ENCODE peak calls at places on chromosomes 2 and 18, in nine cellular contexts. One of them, this sample, is unnamed.

GRCh38 chr2:177618270-177619253 is 226.0 kb downstream of the AGPS start:
- DNase-seq in GM13977: peak
- DNase-seq in colonic mucosa: peak
- DNase-seq in globus pallidus: peak
- DNase-seq in AG10803: peak
- DNase-seq in C1 segment of cervical spinal cord: peak
- DNase-seq in upper lobe of right lung: peak
- DNase-seq in GM18507: peak
- DNase-seq in stimulated activated CD8-positive, alpha-beta memory T cell treated with anti-CD3 and anti-CD28 coated beads, Interleukin-4, amount 100 ng/mL, for 4 hours: peak
- DNase-seq in this sample: peak

GRCh38 chr18:22346968-22347611 is 70.6 kb downstream of the CTAGE1 start:
- DNase-seq in stimulated activated CD8-positive, alpha-beta memory T cell treated with anti-CD3 and anti-CD28 coated beads, Interleukin-4, amount 100 ng/mL, for 4 hours: no peak
- DNase-seq in colonic mucosa: peak
- DNase-seq in globus pallidus: no peak
- DNase-seq in upper lobe of right lung: peak
- DNase-seq in C1 segment of cervical spinal cord: no peak
- DNase-seq in GM18507: no peak
- DNase-seq in GM13977: no peak
- DNase-seq in AG10803: peak
- DNase-seq in this sample: peak

GRCh38 chr2:159617651-159618050 is 1.3 kb upstream of the BAZ2B start:
- DNase-seq in GM13977: no peak
- DNase-seq in upper lobe of right lung: no peak
- DNase-seq in C1 segment of cervical spinal cord: no peak
- DNase-seq in colonic mucosa: peak
- DNase-seq in stimulated activated CD8-positive, alpha-beta memory T cell treated with anti-CD3 and anti-CD28 coated beads, Interleukin-4, amount 100 ng/mL, for 4 hours: no peak
- DNase-seq in globus pallidus: peak
- DNase-seq in AG10803: peak
- DNase-seq in GM18507: no peak
- DNase-seq in this sample: peak

GRCh38 chr18:48328473-48329205 is 80.5 kb downstream of the ZBTB7C start:
- DNase-seq in globus pallidus: no peak
- DNase-seq in GM13977: no peak
- DNase-seq in colonic mucosa: no peak
- DNase-seq in GM18507: no peak
- DNase-seq in AG10803: peak
- DNase-seq in stimulated activated CD8-positive, alpha-beta memory T cell treated with anti-CD3 and anti-CD28 coated beads, Interleukin-4, amount 100 ng/mL, for 4 hours: no peak
- DNase-seq in C1 segment of cervical spinal cord: no peak
- DNase-seq in upper lobe of right lung: no peak
- DNase-seq in this sample: peak

GRCh38 chr2:153557211-153557610 is 78.6 kb upstream of the RPRM start:
- DNase-seq in colonic mucosa: no peak
- DNase-seq in stimulated activated CD8-positive, alpha-beta memory T cell treated with anti-CD3 and anti-CD28 coated beads, Interleukin-4, amount 100 ng/mL, for 4 hours: no peak
- DNase-seq in globus pallidus: no peak
- DNase-seq in GM18507: no peak
- DNase-seq in GM13977: no peak
- DNase-seq in C1 segment of cervical spinal cord: no peak
- DNase-seq in upper lobe of right lung: no peak
- DNase-seq in AG10803: no peak
- DNase-seq in this sample: no peak

GRCh38 chr18:36372902-36373301 is 75.4 kb downstream of the FHOD3 start:
- DNase-seq in AG10803: peak
- DNase-seq in C1 segment of cervical spinal cord: no peak
- DNase-seq in globus pallidus: no peak
- DNase-seq in stimulated activated CD8-positive, alpha-beta memory T cell treated with anti-CD3 and anti-CD28 coated beads, Interleukin-4, amount 100 ng/mL, for 4 hours: no peak
- DNase-seq in upper lobe of right lung: no peak
- DNase-seq in GM13977: no peak
- DNase-seq in GM18507: no peak
- DNase-seq in colonic mucosa: no peak
- DNase-seq in this sample: peak

GRCh38 chr2:98445708-98446577 is 1.3 kb downstream of the INPP4A start:
- DNase-seq in GM13977: no peak
- DNase-seq in GM18507: no peak
- DNase-seq in upper lobe of right lung: no peak
- DNase-seq in AG10803: no peak
- DNase-seq in colonic mucosa: no peak
- DNase-seq in globus pallidus: no peak
- DNase-seq in C1 segment of cervical spinal cord: no peak
- DNase-seq in stimulated activated CD8-positive, alpha-beta memory T cell treated with anti-CD3 and anti-CD28 coated beads, Interleukin-4, amount 100 ng/mL, for 4 hours: no peak
- DNase-seq in this sample: no peak

GRCh38 chr2:132632000-132632649 is 37.9 kb downstream of the LYPD1 start:
- DNase-seq in colonic mucosa: peak
- DNase-seq in globus pallidus: peak
- DNase-seq in GM18507: no peak
- DNase-seq in stimulated activated CD8-positive, alpha-beta memory T cell treated with anti-CD3 and anti-CD28 coated beads, Interleukin-4, amount 100 ng/mL, for 4 hours: no peak
- DNase-seq in C1 segment of cervical spinal cord: no peak
- DNase-seq in AG10803: peak
- DNase-seq in GM13977: no peak
- DNase-seq in upper lobe of right lung: no peak
- DNase-seq in this sample: peak

GRCh38 chr2:29064746-29065478 is 9.4 kb downstream of the PCARE start:
- DNase-seq in stimulated activated CD8-positive, alpha-beta memory T cell treated with anti-CD3 and anti-CD28 coated beads, Interleukin-4, amount 100 ng/mL, for 4 hours: no peak
- DNase-seq in C1 segment of cervical spinal cord: no peak
- DNase-seq in GM18507: no peak
- DNase-seq in AG10803: no peak
- DNase-seq in colonic mucosa: no peak
- DNase-seq in GM13977: no peak
- DNase-seq in upper lobe of right lung: no peak
- DNase-seq in globus pallidus: peak
- DNase-seq in this sample: no peak

GRCh38 chr18:76394780-76395476 is 100.1 kb downstream of the ZNF516 start:
- DNase-seq in upper lobe of right lung: no peak
- DNase-seq in GM13977: no peak
- DNase-seq in globus pallidus: no peak
- DNase-seq in AG10803: peak
- DNase-seq in stimulated activated CD8-positive, alpha-beta memory T cell treated with anti-CD3 and anti-CD28 coated beads, Interleukin-4, amount 100 ng/mL, for 4 hours: no peak
- DNase-seq in C1 segment of cervical spinal cord: no peak
- DNase-seq in colonic mucosa: no peak
- DNase-seq in GM18507: no peak
- DNase-seq in this sample: peak

GRCh38 chr2:116674188-116674587 is 1140.3 kb upstream of the DDX18 start:
- DNase-seq in stimulated activated CD8-positive, alpha-beta memory T cell treated with anti-CD3 and anti-CD28 coated beads, Interleukin-4, amount 100 ng/mL, for 4 hours: no peak
- DNase-seq in GM13977: no peak
- DNase-seq in globus pallidus: no peak
- DNase-seq in upper lobe of right lung: no peak
- DNase-seq in GM18507: no peak
- DNase-seq in colonic mucosa: no peak
- DNase-seq in AG10803: no peak
- DNase-seq in C1 segment of cervical spinal cord: no peak
- DNase-seq in this sample: no peak

GRCh38 chr2:69177785-69178636 is 165.0 kb downstream of the ANTXR1 start:
- DNase-seq in GM13977: peak
- DNase-seq in C1 segment of cervical spinal cord: no peak
- DNase-seq in GM18507: peak
- DNase-seq in upper lobe of right lung: peak
- DNase-seq in colonic mucosa: peak
- DNase-seq in AG10803: peak
- DNase-seq in stimulated activated CD8-positive, alpha-beta memory T cell treated with anti-CD3 and anti-CD28 coated beads, Interleukin-4, amount 100 ng/mL, for 4 hours: no peak
- DNase-seq in globus pallidus: peak
- DNase-seq in this sample: peak

GRCh38 chr18:22185723-22186386 is 16.5 kb downstream of the GATA6 start:
- DNase-seq in upper lobe of right lung: no peak
- DNase-seq in C1 segment of cervical spinal cord: no peak
- DNase-seq in globus pallidus: no peak
- DNase-seq in GM18507: no peak
- DNase-seq in GM13977: no peak
- DNase-seq in AG10803: no peak
- DNase-seq in colonic mucosa: no peak
- DNase-seq in stimulated activated CD8-positive, alpha-beta memory T cell treated with anti-CD3 and anti-CD28 coated beads, Interleukin-4, amount 100 ng/mL, for 4 hours: no peak
- DNase-seq in this sample: no peak

GRCh38 chr18:30683836-30684235 is 358.7 kb downstream of the DSC3 start:
- DNase-seq in GM18507: no peak
- DNase-seq in GM13977: no peak
- DNase-seq in stimulated activated CD8-positive, alpha-beta memory T cell treated with anti-CD3 and anti-CD28 coated beads, Interleukin-4, amount 100 ng/mL, for 4 hours: no peak
- DNase-seq in upper lobe of right lung: no peak
- DNase-seq in AG10803: no peak
- DNase-seq in globus pallidus: no peak
- DNase-seq in C1 segment of cervical spinal cord: no peak
- DNase-seq in colonic mucosa: no peak
- DNase-seq in this sample: no peak

GRCh38 chr2:206443735-206444527 is 599 bp downstream of the ADAM23 start:
- DNase-seq in GM13977: peak
- DNase-seq in globus pallidus: peak
- DNase-seq in C1 segment of cervical spinal cord: no peak
- DNase-seq in AG10803: peak
- DNase-seq in upper lobe of right lung: no peak
- DNase-seq in stimulated activated CD8-positive, alpha-beta memory T cell treated with anti-CD3 and anti-CD28 coated beads, Interleukin-4, amount 100 ng/mL, for 4 hours: no peak
- DNase-seq in colonic mucosa: no peak
- DNase-seq in GM18507: no peak
- DNase-seq in this sample: peak

GRCh38 chr2:105806994-105807393 is 62.3 kb downstream of the NCK2 start:
- DNase-seq in C1 segment of cervical spinal cord: no peak
- DNase-seq in stimulated activated CD8-positive, alpha-beta memory T cell treated with anti-CD3 and anti-CD28 coated beads, Interleukin-4, amount 100 ng/mL, for 4 hours: no peak
- DNase-seq in GM18507: no peak
- DNase-seq in colonic mucosa: no peak
- DNase-seq in globus pallidus: no peak
- DNase-seq in AG10803: no peak
- DNase-seq in upper lobe of right lung: no peak
- DNase-seq in GM13977: no peak
- DNase-seq in this sample: no peak

GRCh38 chr2:219368690-219369108 is 19.0 kb downstream of the DNPEP start:
- DNase-seq in GM18507: no peak
- DNase-seq in globus pallidus: no peak
- DNase-seq in upper lobe of right lung: no peak
- DNase-seq in colonic mucosa: no peak
- DNase-seq in AG10803: peak
- DNase-seq in stimulated activated CD8-positive, alpha-beta memory T cell treated with anti-CD3 and anti-CD28 coated beads, Interleukin-4, amount 100 ng/mL, for 4 hours: no peak
- DNase-seq in C1 segment of cervical spinal cord: no peak
- DNase-seq in GM13977: no peak
- DNase-seq in this sample: peak

GRCh38 chr2:169965495-169965894 is 138.2 kb downstream of the UBR3 start:
- DNase-seq in colonic mucosa: no peak
- DNase-seq in AG10803: no peak
- DNase-seq in C1 segment of cervical spinal cord: no peak
- DNase-seq in GM13977: no peak
- DNase-seq in upper lobe of right lung: no peak
- DNase-seq in stimulated activated CD8-positive, alpha-beta memory T cell treated with anti-CD3 and anti-CD28 coated beads, Interleukin-4, amount 100 ng/mL, for 4 hours: no peak
- DNase-seq in globus pallidus: no peak
- DNase-seq in GM18507: no peak
- DNase-seq in this sample: peak

GRCh38 chr2:225735844-225736243 is 336.3 kb downstream of the NYAP2 start:
- DNase-seq in stimulated activated CD8-positive, alpha-beta memory T cell treated with anti-CD3 and anti-CD28 coated beads, Interleukin-4, amount 100 ng/mL, for 4 hours: no peak
- DNase-seq in GM13977: no peak
- DNase-seq in AG10803: peak
- DNase-seq in colonic mucosa: no peak
- DNase-seq in globus pallidus: no peak
- DNase-seq in upper lobe of right lung: no peak
- DNase-seq in GM18507: no peak
- DNase-seq in C1 segment of cervical spinal cord: no peak
- DNase-seq in this sample: peak

GRCh38 chr2:10901160-10901559 is 10.6 kb upstream of the KCNF1 start:
- DNase-seq in globus pallidus: no peak
- DNase-seq in colonic mucosa: peak
- DNase-seq in GM18507: no peak
- DNase-seq in C1 segment of cervical spinal cord: no peak
- DNase-seq in AG10803: peak
- DNase-seq in GM13977: no peak
- DNase-seq in upper lobe of right lung: no peak
- DNase-seq in stimulated activated CD8-positive, alpha-beta memory T cell treated with anti-CD3 and anti-CD28 coated beads, Interleukin-4, amount 100 ng/mL, for 4 hours: no peak
- DNase-seq in this sample: no peak

GRCh38 chr18:37452697-37453385 is 112.8 kb downstream of the CELF4 start:
- DNase-seq in AG10803: peak
- DNase-seq in colonic mucosa: no peak
- DNase-seq in GM13977: no peak
- DNase-seq in globus pallidus: no peak
- DNase-seq in GM18507: no peak
- DNase-seq in stimulated activated CD8-positive, alpha-beta memory T cell treated with anti-CD3 and anti-CD28 coated beads, Interleukin-4, amount 100 ng/mL, for 4 hours: no peak
- DNase-seq in C1 segment of cervical spinal cord: no peak
- DNase-seq in upper lobe of right lung: no peak
- DNase-seq in this sample: peak

GRCh38 chr2:2731101-2731850 is 400.2 kb upstream of the MYT1L start:
- DNase-seq in GM13977: no peak
- DNase-seq in stimulated activated CD8-positive, alpha-beta memory T cell treated with anti-CD3 and anti-CD28 coated beads, Interleukin-4, amount 100 ng/mL, for 4 hours: no peak
- DNase-seq in colonic mucosa: no peak
- DNase-seq in C1 segment of cervical spinal cord: no peak
- DNase-seq in upper lobe of right lung: no peak
- DNase-seq in AG10803: no peak
- DNase-seq in globus pallidus: no peak
- DNase-seq in GM18507: no peak
- DNase-seq in this sample: no peak

GRCh38 chr2:37870829-37871228 is 54.3 kb upstream of the RMDN2 start:
- DNase-seq in C1 segment of cervical spinal cord: no peak
- DNase-seq in AG10803: peak
- DNase-seq in GM13977: no peak
- DNase-seq in GM18507: no peak
- DNase-seq in stimulated activated CD8-positive, alpha-beta memory T cell treated with anti-CD3 and anti-CD28 coated beads, Interleukin-4, amount 100 ng/mL, for 4 hours: no peak
- DNase-seq in globus pallidus: no peak
- DNase-seq in colonic mucosa: no peak
- DNase-seq in upper lobe of right lung: no peak
- DNase-seq in this sample: peak

GRCh38 chr2:240822280-240822847 is 2.3 kb upstream of the KIF1A start:
- DNase-seq in GM13977: no peak
- DNase-seq in AG10803: no peak
- DNase-seq in globus pallidus: no peak
- DNase-seq in C1 segment of cervical spinal cord: no peak
- DNase-seq in upper lobe of right lung: no peak
- DNase-seq in colonic mucosa: no peak
- DNase-seq in GM18507: no peak
- DNase-seq in stimulated activated CD8-positive, alpha-beta memory T cell treated with anti-CD3 and anti-CD28 coated beads, Interleukin-4, amount 100 ng/mL, for 4 hours: no peak
- DNase-seq in this sample: no peak

GRCh38 chr2:72112981-72113846 is 34.4 kb downstream of the CYP26B1 start:
- DNase-seq in colonic mucosa: peak
- DNase-seq in C1 segment of cervical spinal cord: no peak
- DNase-seq in globus pallidus: peak
- DNase-seq in stimulated activated CD8-positive, alpha-beta memory T cell treated with anti-CD3 and anti-CD28 coated beads, Interleukin-4, amount 100 ng/mL, for 4 hours: no peak
- DNase-seq in GM13977: no peak
- DNase-seq in AG10803: peak
- DNase-seq in GM18507: no peak
- DNase-seq in upper lobe of right lung: no peak
- DNase-seq in this sample: peak

GRCh38 chr2:102282646-102283045 is 28.7 kb upstream of the IL1RL1 start:
- DNase-seq in C1 segment of cervical spinal cord: no peak
- DNase-seq in AG10803: no peak
- DNase-seq in GM13977: no peak
- DNase-seq in globus pallidus: no peak
- DNase-seq in GM18507: no peak
- DNase-seq in upper lobe of right lung: no peak
- DNase-seq in stimulated activated CD8-positive, alpha-beta memory T cell treated with anti-CD3 and anti-CD28 coated beads, Interleukin-4, amount 100 ng/mL, for 4 hours: no peak
- DNase-seq in colonic mucosa: no peak
- DNase-seq in this sample: peak

GRCh38 chr2:39735648-39736047 is 43.4 kb downstream of the THUMPD2 start:
- DNase-seq in GM13977: no peak
- DNase-seq in C1 segment of cervical spinal cord: no peak
- DNase-seq in AG10803: peak
- DNase-seq in upper lobe of right lung: no peak
- DNase-seq in colonic mucosa: no peak
- DNase-seq in stimulated activated CD8-positive, alpha-beta memory T cell treated with anti-CD3 and anti-CD28 coated beads, Interleukin-4, amount 100 ng/mL, for 4 hours: no peak
- DNase-seq in globus pallidus: no peak
- DNase-seq in GM18507: no peak
- DNase-seq in this sample: peak

GRCh38 chr2:204051999-204052558 is 115.5 kb downstream of the ICOS start:
- DNase-seq in GM13977: no peak
- DNase-seq in C1 segment of cervical spinal cord: no peak
- DNase-seq in stimulated activated CD8-positive, alpha-beta memory T cell treated with anti-CD3 and anti-CD28 coated beads, Interleukin-4, amount 100 ng/mL, for 4 hours: no peak
- DNase-seq in colonic mucosa: no peak
- DNase-seq in GM18507: no peak
- DNase-seq in globus pallidus: no peak
- DNase-seq in upper lobe of right lung: no peak
- DNase-seq in AG10803: no peak
- DNase-seq in this sample: no peak

GRCh38 chr2:120989911-120990441 is 254.3 kb downstream of the GLI2 start:
- DNase-seq in AG10803: no peak
- DNase-seq in GM13977: peak
- DNase-seq in globus pallidus: no peak
- DNase-seq in C1 segment of cervical spinal cord: no peak
- DNase-seq in upper lobe of right lung: no peak
- DNase-seq in GM18507: no peak
- DNase-seq in stimulated activated CD8-positive, alpha-beta memory T cell treated with anti-CD3 and anti-CD28 coated beads, Interleukin-4, amount 100 ng/mL, for 4 hours: no peak
- DNase-seq in colonic mucosa: no peak
- DNase-seq in this sample: no peak

GRCh38 chr2:18167871-18168270 is 289.4 kb downstream of the KCNS3 start:
- DNase-seq in GM18507: no peak
- DNase-seq in stimulated activated CD8-positive, alpha-beta memory T cell treated with anti-CD3 and anti-CD28 coated beads, Interleukin-4, amount 100 ng/mL, for 4 hours: no peak
- DNase-seq in C1 segment of cervical spinal cord: no peak
- DNase-seq in colonic mucosa: no peak
- DNase-seq in GM13977: no peak
- DNase-seq in AG10803: no peak
- DNase-seq in upper lobe of right lung: peak
- DNase-seq in globus pallidus: no peak
- DNase-seq in this sample: no peak

GRCh38 chr2:21118302-21118920 is 5.4 kb upstream of the TDRD15 start:
- DNase-seq in upper lobe of right lung: no peak
- DNase-seq in GM18507: no peak
- DNase-seq in colonic mucosa: peak
- DNase-seq in C1 segment of cervical spinal cord: no peak
- DNase-seq in stimulated activated CD8-positive, alpha-beta memory T cell treated with anti-CD3 and anti-CD28 coated beads, Interleukin-4, amount 100 ng/mL, for 4 hours: no peak
- DNase-seq in GM13977: peak
- DNase-seq in globus pallidus: peak
- DNase-seq in AG10803: peak
- DNase-seq in this sample: peak

This sample was measured in fibroblast of the aortic adventitia.